ENCODE peak calls at places on chromosome 12, in nine cellular contexts. One of them, this sample, is unnamed.
A peak's percentile ranks its signal among the peaks of the same experiment; 100 is the strongest.

GRCh38 chr12:7108042-7108927 is 729 bp downstream of the C1RL start:
- DNase-seq in heart right ventricle: peak; percentile 54
- DNase-seq in KG1: peak; percentile 76
- DNase-seq in choroid plexus epithelial cell: peak; percentile 78
- DNase-seq in HuH-7: peak; percentile 69
- DNase-seq in stimulated activated CD8-positive, alpha-beta memory T cell treated with anti-CD3 and anti-CD28 coated beads, Interleukin-15, amount 100 ng/mL, for 1 hour: peak; percentile 49
- DNase-seq in HCEC 1CT: peak; percentile 85
- DNase-seq in M059J: peak; percentile 84
- DNase-seq in adipocyte: peak; percentile 90
- DNase-seq in this sample: peak; percentile 91

GRCh38 chr12:87038098-87038497 is 781.9 kb upstream of the MGAT4C start:
- DNase-seq in heart right ventricle: no peak
- DNase-seq in KG1: no peak
- DNase-seq in adipocyte: no peak
- DNase-seq in choroid plexus epithelial cell: no peak
- DNase-seq in M059J: no peak
- DNase-seq in HCEC 1CT: no peak
- DNase-seq in HuH-7: no peak
- DNase-seq in stimulated activated CD8-positive, alpha-beta memory T cell treated with anti-CD3 and anti-CD28 coated beads, Interleukin-15, amount 100 ng/mL, for 1 hour: no peak
- DNase-seq in this sample: no peak

GRCh38 chr12:13816394-13816793 is 165.0 kb downstream of the GRIN2B start:
- DNase-seq in KG1: no peak
- DNase-seq in HCEC 1CT: no peak
- DNase-seq in adipocyte: no peak
- DNase-seq in heart right ventricle: no peak
- DNase-seq in choroid plexus epithelial cell: no peak
- DNase-seq in HuH-7: no peak
- DNase-seq in M059J: no peak
- DNase-seq in stimulated activated CD8-positive, alpha-beta memory T cell treated with anti-CD3 and anti-CD28 coated beads, Interleukin-15, amount 100 ng/mL, for 1 hour: no peak
- DNase-seq in this sample: no peak

GRCh38 chr12:6494968-6495367 is 1.1 kb downstream of the NCAPD2 start:
- DNase-seq in KG1: no peak
- DNase-seq in adipocyte: peak; percentile 10
- DNase-seq in choroid plexus epithelial cell: no peak
- DNase-seq in HCEC 1CT: peak; percentile 19
- DNase-seq in stimulated activated CD8-positive, alpha-beta memory T cell treated with anti-CD3 and anti-CD28 coated beads, Interleukin-15, amount 100 ng/mL, for 1 hour: no peak
- DNase-seq in heart right ventricle: no peak
- DNase-seq in HuH-7: no peak
- DNase-seq in M059J: peak; percentile 10
- DNase-seq in this sample: no peak

GRCh38 chr12:121983546-121984205 is 38.0 kb upstream of the BCL7A start:
- DNase-seq in heart right ventricle: no peak
- DNase-seq in choroid plexus epithelial cell: peak; percentile 42
- DNase-seq in adipocyte: no peak
- DNase-seq in HuH-7: no peak
- DNase-seq in stimulated activated CD8-positive, alpha-beta memory T cell treated with anti-CD3 and anti-CD28 coated beads, Interleukin-15, amount 100 ng/mL, for 1 hour: no peak
- DNase-seq in KG1: no peak
- DNase-seq in HCEC 1CT: no peak
- DNase-seq in M059J: no peak
- DNase-seq in this sample: no peak

GRCh38 chr12:122946690-122947271 is 19.5 kb downstream of the ABCB9 start:
- DNase-seq in KG1: peak; percentile 19
- DNase-seq in heart right ventricle: peak; percentile 73
- DNase-seq in stimulated activated CD8-positive, alpha-beta memory T cell treated with anti-CD3 and anti-CD28 coated beads, Interleukin-15, amount 100 ng/mL, for 1 hour: peak; percentile 46
- DNase-seq in choroid plexus epithelial cell: peak; percentile 99
- DNase-seq in HuH-7: peak; percentile 37
- DNase-seq in M059J: peak; percentile 99
- DNase-seq in adipocyte: peak; percentile 97
- DNase-seq in HCEC 1CT: peak; percentile 99
- DNase-seq in this sample: no peak

GRCh38 chr12:118358008-118358359 is 14.7 kb downstream of the TAOK3 start:
- DNase-seq in choroid plexus epithelial cell: no peak
- DNase-seq in heart right ventricle: no peak
- DNase-seq in stimulated activated CD8-positive, alpha-beta memory T cell treated with anti-CD3 and anti-CD28 coated beads, Interleukin-15, amount 100 ng/mL, for 1 hour: no peak
- DNase-seq in M059J: no peak
- DNase-seq in HCEC 1CT: no peak
- DNase-seq in adipocyte: no peak
- DNase-seq in HuH-7: no peak
- DNase-seq in KG1: no peak
- DNase-seq in this sample: no peak

GRCh38 chr12:55057466-55057865 is 37.7 kb downstream of the NEUROD4 start:
- DNase-seq in heart right ventricle: no peak
- DNase-seq in choroid plexus epithelial cell: no peak
- DNase-seq in adipocyte: no peak
- DNase-seq in HCEC 1CT: no peak
- DNase-seq in M059J: peak; percentile 3
- DNase-seq in KG1: no peak
- DNase-seq in stimulated activated CD8-positive, alpha-beta memory T cell treated with anti-CD3 and anti-CD28 coated beads, Interleukin-15, amount 100 ng/mL, for 1 hour: no peak
- DNase-seq in HuH-7: no peak
- DNase-seq in this sample: no peak

GRCh38 chr12:115998119-115998633 is 279.3 kb downstream of the MED13L start:
- DNase-seq in stimulated activated CD8-positive, alpha-beta memory T cell treated with anti-CD3 and anti-CD28 coated beads, Interleukin-15, amount 100 ng/mL, for 1 hour: no peak
- DNase-seq in HCEC 1CT: peak; percentile 42
- DNase-seq in KG1: no peak
- DNase-seq in adipocyte: peak; percentile 85
- DNase-seq in choroid plexus epithelial cell: peak; percentile 78
- DNase-seq in M059J: peak; percentile 48
- DNase-seq in HuH-7: peak; percentile 2
- DNase-seq in heart right ventricle: no peak
- DNase-seq in this sample: no peak

GRCh38 chr12:54495327-54495726 is 2.2 kb upstream of the NCKAP1L start:
- DNase-seq in choroid plexus epithelial cell: no peak
- DNase-seq in HuH-7: no peak
- DNase-seq in heart right ventricle: no peak
- DNase-seq in adipocyte: no peak
- DNase-seq in HCEC 1CT: no peak
- DNase-seq in M059J: no peak
- DNase-seq in stimulated activated CD8-positive, alpha-beta memory T cell treated with anti-CD3 and anti-CD28 coated beads, Interleukin-15, amount 100 ng/mL, for 1 hour: no peak
- DNase-seq in KG1: no peak
- DNase-seq in this sample: no peak

GRCh38 chr12:103958621-103959020 is 7.1 kb upstream of the TDG start:
- DNase-seq in heart right ventricle: no peak
- DNase-seq in HuH-7: no peak
- DNase-seq in choroid plexus epithelial cell: no peak
- DNase-seq in M059J: no peak
- DNase-seq in KG1: no peak
- DNase-seq in adipocyte: no peak
- DNase-seq in stimulated activated CD8-positive, alpha-beta memory T cell treated with anti-CD3 and anti-CD28 coated beads, Interleukin-15, amount 100 ng/mL, for 1 hour: no peak
- DNase-seq in HCEC 1CT: no peak
- DNase-seq in this sample: no peak

GRCh38 chr12:15688838-15689237 is 100.3 kb downstream of the EPS8 start:
- DNase-seq in HuH-7: no peak
- DNase-seq in M059J: no peak
- DNase-seq in heart right ventricle: no peak
- DNase-seq in stimulated activated CD8-positive, alpha-beta memory T cell treated with anti-CD3 and anti-CD28 coated beads, Interleukin-15, amount 100 ng/mL, for 1 hour: no peak
- DNase-seq in HCEC 1CT: no peak
- DNase-seq in adipocyte: no peak
- DNase-seq in KG1: no peak
- DNase-seq in choroid plexus epithelial cell: peak; percentile 57
- DNase-seq in this sample: no peak

GRCh38 chr12:6392499-6392898 is 8.5 kb downstream of the LTBR start:
- DNase-seq in choroid plexus epithelial cell: no peak
- DNase-seq in HuH-7: no peak
- DNase-seq in heart right ventricle: no peak
- DNase-seq in M059J: no peak
- DNase-seq in adipocyte: no peak
- DNase-seq in HCEC 1CT: no peak
- DNase-seq in stimulated activated CD8-positive, alpha-beta memory T cell treated with anti-CD3 and anti-CD28 coated beads, Interleukin-15, amount 100 ng/mL, for 1 hour: no peak
- DNase-seq in KG1: no peak
- DNase-seq in this sample: no peak

GRCh38 chr12:132084681-132085635 is 59.2 kb downstream of the DDX51 start:
- DNase-seq in heart right ventricle: peak; percentile 73
- DNase-seq in HCEC 1CT: peak; percentile 66
- DNase-seq in HuH-7: peak; percentile 89
- DNase-seq in choroid plexus epithelial cell: peak; percentile 66
- DNase-seq in stimulated activated CD8-positive, alpha-beta memory T cell treated with anti-CD3 and anti-CD28 coated beads, Interleukin-15, amount 100 ng/mL, for 1 hour: no peak
- DNase-seq in KG1: peak; percentile 9
- DNase-seq in M059J: peak; percentile 35
- DNase-seq in adipocyte: peak; percentile 82
- DNase-seq in this sample: peak; percentile 68

GRCh38 chr12:102513739-102514138 is 33.4 kb upstream of the IGF1 start:
- DNase-seq in choroid plexus epithelial cell: peak; percentile 26
- DNase-seq in stimulated activated CD8-positive, alpha-beta memory T cell treated with anti-CD3 and anti-CD28 coated beads, Interleukin-15, amount 100 ng/mL, for 1 hour: no peak
- DNase-seq in HCEC 1CT: no peak
- DNase-seq in HuH-7: no peak
- DNase-seq in M059J: peak; percentile 12
- DNase-seq in adipocyte: no peak
- DNase-seq in KG1: no peak
- DNase-seq in heart right ventricle: no peak
- DNase-seq in this sample: no peak

GRCh38 chr12:93135286-93136239 is 206.5 kb upstream of the EEA1 start:
- DNase-seq in adipocyte: peak; percentile 83
- DNase-seq in stimulated activated CD8-positive, alpha-beta memory T cell treated with anti-CD3 and anti-CD28 coated beads, Interleukin-15, amount 100 ng/mL, for 1 hour: no peak
- DNase-seq in HuH-7: peak; percentile 32
- DNase-seq in M059J: peak; percentile 50
- DNase-seq in heart right ventricle: no peak
- DNase-seq in HCEC 1CT: peak; percentile 36
- DNase-seq in choroid plexus epithelial cell: peak; percentile 81
- DNase-seq in KG1: peak; percentile 28
- DNase-seq in this sample: no peak